ENCODE peak calls at places on chromosome 4, in eight cellular contexts. F, K, C, Y, E, M, D and H are unnamed samples.

GRCh38 chr4:34289489-34289888 is 1954.8 kb downstream of the ARAP2 start:
- DNase-seq in F (peak; percentile 13), K (no peak), C (no peak), Y (no peak), E (no peak), M (no peak), D (no peak), H (no peak)

GRCh38 chr4:54668031-54668611 is 10.4 kb downstream of the KIT start:
- DNase-seq in F (no peak), K (no peak), C (no peak), Y (no peak), E (peak; percentile 27), M (no peak), D (no peak), H (no peak)

GRCh38 chr4:155818639-155819038 is 47.4 kb downstream of the ASIC5 start:
- DNase-seq in F (no peak), K (no peak), C (no peak), Y (peak; percentile 57), E (no peak), M (no peak), D (no peak), H (no peak)

GRCh38 chr4:2105559-2105958 is 46.4 kb downstream of the NAT8L start:
- DNase-seq in F (peak; percentile 47), K (no peak), C (no peak), Y (peak; percentile 30), E (no peak), M (no peak), D (no peak), H (no peak)

GRCh38 chr4:140807491-140808257 is 51.5 kb upstream of the TBC1D9 start:
- DNase-seq in F (no peak), K (no peak), C (peak; percentile 91), Y (no peak), E (no peak), M (peak; percentile 54), D (no peak), H (peak; percentile 10)

GRCh38 chr4:156765277-156765676 is 206.3 kb downstream of the PDGFC start:
- DNase-seq in F (no peak), K (no peak), C (no peak), Y (no peak), E (no peak), M (no peak), D (no peak), H (no peak)

GRCh38 chr4:166896254-166896653 is 338.0 kb downstream of the SPOCK3 start:
- DNase-seq in F (no peak), K (no peak), C (no peak), Y (no peak), E (no peak), M (no peak), D (no peak), H (no peak)

GRCh38 chr4:173181769-173182374 is 13.3 kb downstream of the GALNT7 start:
- DNase-seq in F (peak; percentile 80), K (no peak), C (no peak), Y (peak; percentile 77), E (no peak), M (no peak), D (peak; percentile 75), H (no peak)

GRCh38 chr4:173013232-173013932 is 155.2 kb upstream of the GALNT7 start:
- DNase-seq in F (peak; percentile 42), K (peak; percentile 58), C (peak; percentile 59), Y (peak; percentile 57), E (peak; percentile 68), M (peak; percentile 28), D (no peak), H (peak; percentile 51)

GRCh38 chr4:168551945-168552695 is 55.3 kb downstream of the PALLD start:
- DNase-seq in F (peak; percentile 26), K (no peak), C (no peak), Y (peak; percentile 46), E (peak; percentile 70), M (no peak), D (peak; percentile 59), H (no peak)

GRCh38 chr4:102625232-102625930 is 124.2 kb downstream of the NFKB1 start:
- DNase-seq in F (peak; percentile 66), K (peak; percentile 30), C (peak; percentile 61), Y (peak; percentile 38), E (peak; percentile 52), M (peak; percentile 80), D (no peak), H (peak; percentile 47)

GRCh38 chr4:129708776-129709175 is 612.8 kb downstream of the C4orf33 start:
- DNase-seq in F (no peak), K (no peak), C (no peak), Y (no peak), E (peak; percentile 22), M (no peak), D (no peak), H (no peak)

GRCh38 chr4:95363579-95363965 is 185.2 kb downstream of the UNC5C start:
- DNase-seq in F (no peak), K (no peak), C (no peak), Y (no peak), E (no peak), M (peak; percentile 37), D (no peak), H (no peak)

GRCh38 chr4:156971168-156971601 is 414 bp downstream of the PDGFC start:
- DNase-seq in F (no peak), K (peak; percentile 64), C (no peak), Y (no peak), E (peak; percentile 47), M (no peak), D (no peak), H (no peak)

GRCh38 chr4:129342820-129343219 is 246.9 kb downstream of the C4orf33 start:
- DNase-seq in F (peak; percentile 89), K (no peak), C (no peak), Y (peak; percentile 61), E (no peak), M (no peak), D (no peak), H (peak; percentile 54)

GRCh38 chr4:156638332-156638731 is 333.3 kb downstream of the PDGFC start:
- DNase-seq in F (peak; percentile 52), K (no peak), C (no peak), Y (no peak), E (peak; percentile 44), M (no peak), D (no peak), H (no peak)

GRCh38 chr4:165394275-165394674 is 15.5 kb downstream of the CPE start:
- DNase-seq in F (peak; percentile 80), K (no peak), C (no peak), Y (peak; percentile 6), E (no peak), M (no peak), D (no peak), H (no peak)

GRCh38 chr4:124685851-124686250 is 26.7 kb downstream of the ANKRD50 start:
- DNase-seq in F (no peak), K (no peak), C (no peak), Y (no peak), E (no peak), M (peak; percentile 24), D (no peak), H (no peak)

GRCh38 chr4:2287594-2287915 is 25.6 kb upstream of the MXD4 start:
- DNase-seq in F (no peak), K (no peak), C (no peak), Y (no peak), E (no peak), M (no peak), D (no peak), H (no peak)

GRCh38 chr4:150906987-150907633 is 108.0 kb downstream of the LRBA start:
- DNase-seq in F (no peak), K (no peak), C (no peak), Y (no peak), E (peak; percentile 50), M (no peak), D (no peak), H (no peak)
- H3K27ac ChIP-seq in F (no peak overlapping the region), K (no peak overlapping the region), C (no peak overlapping the region), Y (no peak overlapping the region), E (no peak overlapping the region), M (no peak overlapping the region), D (no peak overlapping the region), H (no peak overlapping the region)

GRCh38 chr4:112514449-112515277 is 1.3 kb downstream of the NEUROG2 start:
- DNase-seq in F (no peak), K (peak; percentile 64), C (peak; percentile 26), Y (no peak), E (peak; percentile 65), M (peak; percentile 25), D (no peak), H (peak; percentile 28)

GRCh38 chr4:112515278-112516075 is 503 bp downstream of the NEUROG2 start:
- DNase-seq in F (peak; percentile 62), K (peak; percentile 75), C (peak; percentile 35), Y (peak; percentile 18), E (peak; percentile 59), M (peak; percentile 50), D (no peak), H (peak; percentile 46)

GRCh38 chr4:112516401-112517066 is 554 bp upstream of the NEUROG2 start:
- DNase-seq in F (no peak), K (peak; percentile 81), C (peak; percentile 42), Y (no peak), E (peak; percentile 85), M (peak; percentile 54), D (no peak), H (no peak)

GRCh38 chr4:112517067-112517588 is 1.1 kb upstream of the NEUROG2 start:
- DNase-seq in F (no peak), K (peak; percentile 46), C (peak; percentile 51), Y (no peak), E (peak; percentile 67), M (no peak), D (no peak), H (no peak)

GRCh38 chr4:112516076-112516385 is at the start of gene NEUROG2:
- DNase-seq in F (no peak), K (peak; percentile 72), C (no peak), Y (no peak), E (no peak), M (no peak), D (no peak), H (no peak)
- H3K9me2 ChIP-seq in F (no peaks in the 10 kb centered on the region), K (no peaks in the 10 kb centered on the region), C (no peaks in the 10 kb centered on the region), Y (no peaks in the 10 kb centered on the region), E (no peaks in the 10 kb centered on the region), M (no peaks in the 10 kb centered on the region), D (no peaks in the 10 kb centered on the region), H (no peaks in the 10 kb centered on the region)

GRCh38 chr4:89136525-89136924 is 25.2 kb downstream of the TIGD2 start:
- DNase-seq in F (peak; percentile 61), K (no peak), C (no peak), Y (peak; percentile 77), E (no peak), M (no peak), D (no peak), H (peak; percentile 44)
- TF ChIP-seq EZH2phosphoT487 in F (no peak), K (no peak), C (no peak), Y (no peak), E (no peak), M (no peak), D (no peak), H (no peak)

GRCh38 chr4:121733942-121734341 is 31.0 kb downstream of the SMIM43 start:
- DNase-seq in F (no peak), K (no peak), C (no peak), Y (no peak), E (no peak), M (no peak), D (no peak), H (no peak)

GRCh38 chr4:121728066-121728465 is 31.3 kb upstream of the ANXA5 start:
- DNase-seq in F (peak; percentile 95), K (no peak), C (no peak), Y (peak; percentile 89), E (no peak), M (no peak), D (no peak), H (no peak)

GRCh38 chr4:121724671-121725070 is 27.9 kb upstream of the ANXA5 start:
- DNase-seq in F (no peak), K (no peak), C (no peak), Y (no peak), E (no peak), M (no peak), D (no peak), H (no peak)

GRCh38 chr4:121726642-121727268 is 30.0 kb upstream of the ANXA5 start:
- DNase-seq in F (peak; percentile 76), K (peak; percentile 22), C (peak; percentile 55), Y (peak; percentile 79), E (peak; percentile 86), M (peak; percentile 67), D (peak; percentile 61), H (peak; percentile 66)

GRCh38 chr4:121728798-121729226 is 32.0 kb upstream of the ANXA5 start:
- DNase-seq in F (peak; percentile 86), K (no peak), C (no peak), Y (peak; percentile 86), E (no peak), M (no peak), D (no peak), H (no peak)
- H3K27ac ChIP-seq in F (peak overlapping the region; percentile 97), K (no peak overlapping the region), C (no peak overlapping the region), Y (peak overlapping the region; percentile 97), E (no peak overlapping the region), M (no peak overlapping the region), D (no peak overlapping the region), H (no peak overlapping the region)